ENCODE peak calls at places on chromosomes 5 and 9, in four cellular contexts. I, A, C and R are unnamed samples.

GRCh38 chr9:12722131-12722530 is 28.9 kb downstream of the TYRP1 start:
- DNase-seq in I (no peak), A (no peak), C (no peak), R (peak; percentile 50)

GRCh38 chr9:27528886-27529315 is 713 bp downstream of the MOB3B start:
- DNase-seq in I (peak; percentile 58), A (peak; percentile 58), C (peak; percentile 74), R (peak; percentile 38)

GRCh38 chr9:114779352-114779845 is 26.4 kb downstream of the TNFSF15 start:
- DNase-seq in I (no peak), A (peak; percentile 7), C (peak; percentile 93), R (peak; percentile 30)

GRCh38 chr9:89996717-89997116 is 391.9 kb downstream of the GADD45G start:
- DNase-seq in I (no peak), A (no peak), C (peak; percentile 64), R (no peak)

GRCh38 chr5:72074238-72074637 is 33.0 kb upstream of the MAP1B start:
- DNase-seq in I (no peak), A (peak; percentile 89), C (no peak), R (no peak)

GRCh38 chr9:104279535-104280215 is 185.6 kb downstream of the SMC2 start:
- DNase-seq in I (no peak), A (no peak), C (no peak), R (no peak)

GRCh38 chr9:77455312-77455927 is 192.7 kb downstream of the GNA14 start:
- DNase-seq in I (no peak), A (peak; percentile 16), C (peak; percentile 76), R (no peak)

GRCh38 chr5:58156977-58157701 is 302.7 kb downstream of the PLK2 start:
- DNase-seq in I (peak; percentile 8), A (peak; percentile 57), C (no peak), R (peak; percentile 32)

GRCh38 chr5:128413356-128413755 is 124.7 kb downstream of the FBN2 start:
- DNase-seq in I (no peak), A (no peak), C (no peak), R (peak; percentile 33)

GRCh38 chr5:150068071-150068470 is 18.3 kb downstream of the CSF1R start:
- DNase-seq in I (no peak), A (no peak), C (no peak), R (no peak)

GRCh38 chr9:95268681-95269080 is 48.8 kb downstream of the FANCC start:
- DNase-seq in I (peak; percentile 22), A (peak; percentile 83), C (peak; percentile 26), R (peak; percentile 53)

GRCh38 chr9:136576269-136576626 is 30.4 kb upstream of the NOTCH1 start:
- DNase-seq in I (no peak), A (no peak), C (no peak), R (no peak)

GRCh38 chr9:12613071-12613470 is 80.1 kb upstream of the TYRP1 start:
- DNase-seq in I (no peak), A (no peak), C (no peak), R (no peak)